ENCODE peak calls at places on chromosomes 3 and 15, in nine cellular contexts. O, K, S, D, E, W, U, Y and J are unnamed samples.

GRCh38 chr15:50066202-50066601 is 52.8 kb downstream of the ATP8B4 start:
- DNase-seq in O (no peak), K (no peak), S (no peak), D (peak; percentile 82), E (no peak), W (no peak), U (no peak), Y (no peak), J (no peak)

GRCh38 chr15:66404532-66404931 is 17.8 kb downstream of the MAP2K1 start:
- DNase-seq in O (no peak), K (no peak), S (no peak), D (no peak), E (no peak), W (no peak), U (no peak), Y (no peak), J (no peak)

GRCh38 chr15:75694241-75695182 is 18.1 kb downstream of the CSPG4 start:
- DNase-seq in O (peak; percentile 72), K (peak; percentile 64), S (peak; percentile 83), D (peak; percentile 69), E (peak; percentile 95), W (peak; percentile 91), U (peak; percentile 15), Y (peak; percentile 95), J (peak; percentile 90)

GRCh38 chr3:109806929-109807328 is 469.6 kb upstream of the DPPA4 start:
- DNase-seq in O (no peak), K (no peak), S (no peak), D (peak; percentile 82), E (no peak), W (no peak), U (no peak), Y (no peak), J (no peak)

GRCh38 chr15:78177447-78177873 is 28.3 kb downstream of the IDH3A start:
- DNase-seq in O (no peak), K (no peak), S (peak; percentile 39), D (peak; percentile 62), E (no peak), W (peak; percentile 50), U (no peak), Y (peak; percentile 84), J (peak; percentile 43)

GRCh38 chr3:32778389-32778788 is 39.4 kb upstream of the TRIM71 start:
- DNase-seq in O (no peak), K (no peak), S (no peak), D (peak; percentile 57), E (no peak), W (no peak), U (no peak), Y (no peak), J (no peak)

GRCh38 chr3:8987673-8988655 is 24.7 kb upstream of the RAD18 start:
- DNase-seq in O (peak; percentile 55), K (peak; percentile 43), S (peak; percentile 55), D (peak; percentile 68), E (peak; percentile 89), W (peak; percentile 79), U (no peak), Y (peak; percentile 95), J (peak; percentile 45)

GRCh38 chr15:82039871-82040270 is 5.9 kb downstream of the MEX3B start:
- DNase-seq in O (no peak), K (no peak), S (no peak), D (no peak), E (no peak), W (no peak), U (no peak), Y (no peak), J (no peak)

GRCh38 chr3:30659270-30660127 is 53.1 kb downstream of the TGFBR2 start:
- DNase-seq in O (no peak), K (no peak), S (no peak), D (peak; percentile 49), E (no peak), W (no peak), U (no peak), Y (no peak), J (no peak)

GRCh38 chr15:85755471-85755870 is 39.3 kb downstream of the KLHL25 start:
- DNase-seq in O (no peak), K (no peak), S (peak; percentile 3), D (no peak), E (no peak), W (peak; percentile 26), U (no peak), Y (peak; percentile 37), J (no peak)

GRCh38 chr3:62686486-62686885 is 188.7 kb downstream of the CADPS start:
- DNase-seq in O (no peak), K (no peak), S (no peak), D (no peak), E (no peak), W (no peak), U (no peak), Y (no peak), J (no peak)

GRCh38 chr15:36449084-36449661 is 130.3 kb upstream of the CDIN1 start:
- DNase-seq in O (no peak), K (no peak), S (no peak), D (no peak), E (no peak), W (no peak), U (no peak), Y (no peak), J (peak; percentile 90)

GRCh38 chr3:42979044-42979962 is at the start of gene GASK1A:
- DNase-seq in O (peak; percentile 48), K (peak; percentile 40), S (peak; percentile 50), D (peak; percentile 55), E (peak; percentile 62), W (peak; percentile 80), U (no peak), Y (peak; percentile 90), J (no peak)

GRCh38 chr3:51932471-51933370 is 9.0 kb downstream of the RRP9 start:
- DNase-seq in O (no peak), K (no peak), S (no peak), D (no peak), E (no peak), W (no peak), U (no peak), Y (no peak), J (no peak)
- TF ChIP-seq POLR2A in O (no peak), K (no peak), S (no peak), D (no peak), E (no peak), W (no peak), U (no peak), Y (no peak), J (no peak)

DNA sequence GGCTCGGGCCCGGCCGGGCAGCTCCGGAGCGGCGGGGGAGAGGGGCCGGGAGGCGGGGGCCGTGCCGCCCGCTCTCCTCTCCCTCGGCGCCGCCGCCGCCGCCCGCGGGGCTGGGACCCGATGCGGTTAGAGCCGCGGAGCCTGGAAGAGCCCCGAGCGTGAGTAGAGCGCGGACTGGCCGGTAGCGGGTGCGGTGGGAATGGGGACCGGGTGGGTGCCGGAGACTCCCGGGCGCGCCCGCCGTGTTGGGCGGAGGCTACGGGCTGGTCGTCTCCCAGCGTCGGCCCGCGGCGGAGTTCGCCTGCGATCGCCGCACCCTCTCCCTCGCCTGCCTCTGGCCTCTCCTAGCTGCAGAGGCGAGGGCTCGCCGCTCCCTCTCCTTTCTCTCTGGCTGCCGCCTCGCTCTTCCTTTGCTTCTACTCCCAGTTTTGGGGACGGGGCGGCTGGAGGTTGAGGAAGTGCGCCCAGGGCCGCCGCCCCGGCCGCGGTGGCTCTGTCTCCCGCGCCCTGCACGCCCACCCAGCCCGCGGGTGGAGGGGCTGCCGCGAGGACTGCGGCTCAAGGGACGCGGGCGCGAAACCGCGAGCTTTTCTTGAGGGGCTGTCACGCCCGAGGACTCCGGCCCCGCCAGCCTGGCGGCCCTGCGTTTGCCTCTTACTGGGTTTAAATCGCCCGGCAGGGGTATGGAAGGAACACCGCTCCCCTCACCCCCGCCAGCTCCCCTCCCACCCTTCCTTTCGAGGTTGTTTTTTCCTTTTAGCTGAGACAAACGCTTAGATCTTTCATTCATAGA is 485 bp downstream of the PIK3CA start:
- DNase-seq in O (peak; percentile 49), K (peak; percentile 17), S (peak; percentile 45), D (peak; percentile 71), E (peak; percentile 63), W (peak; percentile 74), U (no peak), Y (peak; percentile 88), J (peak; percentile 75)
- TF ChIP-seq POLR2A in O (peak; percentile 30), K (peak; percentile 38), S (peak; percentile 40), D (no peak), E (peak; percentile 8), W (no peak), U (no peak), Y (no peak), J (peak; percentile 35)

DNA sequence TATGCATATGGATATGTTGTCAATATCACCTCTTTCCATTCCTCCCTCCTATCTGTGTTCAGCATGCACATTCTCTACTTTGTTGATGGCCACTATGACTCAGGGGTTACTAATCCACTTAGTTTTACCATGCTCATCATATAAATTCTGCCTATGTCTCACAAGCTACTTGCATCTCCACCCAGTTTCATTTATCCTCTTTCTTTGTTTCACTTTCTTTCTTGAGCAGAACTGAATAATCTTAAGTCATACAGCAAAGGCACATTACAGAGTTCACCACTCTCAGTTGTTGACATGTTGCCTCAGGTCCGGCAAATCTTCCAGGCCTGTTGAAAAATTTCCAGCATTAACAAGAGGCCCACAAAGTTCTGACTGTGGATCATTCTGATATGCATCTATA is 71.5 kb downstream of the SSR3 start:
- DNase-seq in O (no peak), K (no peak), S (no peak), D (peak; percentile 13), E (no peak), W (no peak), U (no peak), Y (no peak), J (peak; percentile 65)
- TF ChIP-seq POLR2A in O (no peak), K (no peak), S (no peak), D (no peak), E (no peak), W (no peak), U (no peak), Y (no peak), J (no peak)

GRCh38 chr15:48862705-48863104 is 15.2 kb upstream of the EID1 start:
- DNase-seq in O (no peak), K (no peak), S (no peak), D (peak; percentile 69), E (no peak), W (no peak), U (no peak), Y (no peak), J (no peak)

GRCh38 chr15:48865387-48866079 is 12.4 kb upstream of the EID1 start:
- DNase-seq in O (no peak), K (no peak), S (no peak), D (peak; percentile 5), E (no peak), W (no peak), U (no peak), Y (no peak), J (no peak)

GRCh38 chr15:48868018-48868417 is 9.9 kb upstream of the EID1 start:
- DNase-seq in O (no peak), K (no peak), S (no peak), D (peak; percentile 7), E (no peak), W (no peak), U (no peak), Y (no peak), J (no peak)

GRCh38 chr15:48868549-48868948 is 9.4 kb upstream of the EID1 start:
- DNase-seq in O (no peak), K (no peak), S (no peak), D (peak; percentile 48), E (no peak), W (no peak), U (no peak), Y (no peak), J (no peak)

DNA sequence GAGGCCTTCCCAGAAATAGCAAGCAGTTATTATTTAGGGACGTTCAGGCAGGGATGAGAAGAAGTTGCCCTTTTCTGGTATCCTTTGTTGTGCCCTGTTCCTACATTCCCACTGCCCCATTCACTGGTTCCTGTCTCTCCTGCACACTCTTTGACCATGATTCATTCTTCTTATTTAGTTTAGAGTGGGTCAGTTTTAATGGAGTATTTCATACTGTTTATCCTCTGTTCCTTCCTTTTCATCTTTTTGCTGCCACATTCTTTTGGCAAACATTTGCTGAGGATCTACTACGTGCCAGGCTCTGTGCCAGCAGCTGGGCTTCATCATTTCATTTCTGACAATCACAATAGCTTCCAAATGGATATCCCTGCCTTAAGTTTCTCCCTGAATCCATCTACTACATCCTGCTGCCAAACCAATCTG is 11.8 kb upstream of the EID1 start:
- DNase-seq in O (no peak), K (no peak), S (no peak), D (no peak), E (no peak), W (no peak), U (no peak), Y (no peak), J (no peak)
- TF ChIP-seq POLR2A in O (no peak), K (no peak), S (no peak), D (no peak), E (no peak), W (no peak), U (no peak), Y (no peak), J (no peak)